ENCODE peak calls at places on chromosomes 2 and 18, in ten cellular contexts. One of them, this sample, is unnamed.

GRCh38 chr18:9712606-9713005 is 4.5 kb downstream of the RAB31 start:
- DNase-seq in mucosa of descending colon: no peak
- DNase-seq in heart right ventricle: no peak
- DNase-seq in cardiac muscle cell: no peak
- DNase-seq in choroid plexus epithelial cell: no peak
- DNase-seq in progenitor cell of endocrine pancreas: no peak
- DNase-seq in IMR-90: no peak
- DNase-seq in mesothelial cell of epicardium: no peak
- DNase-seq in fibroblast of lung: no peak
- DNase-seq in WTC11: no peak
- DNase-seq in this sample: no peak

GRCh38 chr2:86225581-86225980 is 26.3 kb downstream of the MRPL35 start:
- DNase-seq in WTC11: no peak
- DNase-seq in mucosa of descending colon: no peak
- DNase-seq in IMR-90: no peak
- DNase-seq in fibroblast of lung: no peak
- DNase-seq in heart right ventricle: peak; percentile 84
- DNase-seq in cardiac muscle cell: peak; percentile 29
- DNase-seq in progenitor cell of endocrine pancreas: no peak
- DNase-seq in mesothelial cell of epicardium: no peak
- DNase-seq in choroid plexus epithelial cell: no peak
- DNase-seq in this sample: no peak

GRCh38 chr2:101679037-101679726 is 18.3 kb upstream of the MAP4K4 start:
- DNase-seq in WTC11: no peak
- DNase-seq in heart right ventricle: no peak
- DNase-seq in choroid plexus epithelial cell: peak; percentile 89
- DNase-seq in IMR-90: peak; percentile 84
- DNase-seq in fibroblast of lung: peak; percentile 92
- DNase-seq in cardiac muscle cell: no peak
- DNase-seq in mucosa of descending colon: no peak
- DNase-seq in mesothelial cell of epicardium: no peak
- DNase-seq in progenitor cell of endocrine pancreas: no peak
- DNase-seq in this sample: no peak

GRCh38 chr2:143481231-143481613 is 352.0 kb downstream of the ARHGAP15 start:
- DNase-seq in mesothelial cell of epicardium: no peak
- DNase-seq in heart right ventricle: peak; percentile 28
- DNase-seq in IMR-90: no peak
- DNase-seq in cardiac muscle cell: no peak
- DNase-seq in choroid plexus epithelial cell: no peak
- DNase-seq in progenitor cell of endocrine pancreas: no peak
- DNase-seq in WTC11: no peak
- DNase-seq in mucosa of descending colon: no peak
- DNase-seq in fibroblast of lung: no peak
- DNase-seq in this sample: no peak

GRCh38 chr18:8969639-8970378 is 132.7 kb upstream of the NDUFV2 start:
- DNase-seq in mucosa of descending colon: no peak
- DNase-seq in heart right ventricle: no peak
- DNase-seq in progenitor cell of endocrine pancreas: no peak
- DNase-seq in cardiac muscle cell: no peak
- DNase-seq in WTC11: no peak
- DNase-seq in fibroblast of lung: peak; percentile 57
- DNase-seq in choroid plexus epithelial cell: no peak
- DNase-seq in IMR-90: peak; percentile 62
- DNase-seq in mesothelial cell of epicardium: no peak
- DNase-seq in this sample: no peak

GRCh38 chr18:74064510-74064909 is 83.1 kb downstream of the FBXO15 start:
- DNase-seq in heart right ventricle: no peak
- DNase-seq in cardiac muscle cell: no peak
- DNase-seq in IMR-90: peak; percentile 39
- DNase-seq in mesothelial cell of epicardium: no peak
- DNase-seq in fibroblast of lung: no peak
- DNase-seq in mucosa of descending colon: no peak
- DNase-seq in choroid plexus epithelial cell: no peak
- DNase-seq in WTC11: no peak
- DNase-seq in progenitor cell of endocrine pancreas: no peak
- DNase-seq in this sample: no peak

GRCh38 chr2:237967463-237967871 is 653 bp downstream of the UBE2F start:
- DNase-seq in WTC11: peak; percentile 25
- DNase-seq in heart right ventricle: no peak
- DNase-seq in progenitor cell of endocrine pancreas: peak; percentile 30
- DNase-seq in choroid plexus epithelial cell: no peak
- DNase-seq in cardiac muscle cell: peak; percentile 49
- DNase-seq in IMR-90: no peak
- DNase-seq in mucosa of descending colon: peak; percentile 63
- DNase-seq in mesothelial cell of epicardium: peak; percentile 44
- DNase-seq in fibroblast of lung: peak; percentile 14
- DNase-seq in this sample: peak; percentile 46

GRCh38 chr2:131063501-131064283 is 29.6 kb downstream of the FAM168B start:
- DNase-seq in fibroblast of lung: no peak
- DNase-seq in heart right ventricle: no peak
- DNase-seq in progenitor cell of endocrine pancreas: no peak
- DNase-seq in cardiac muscle cell: no peak
- DNase-seq in IMR-90: peak; percentile 16
- DNase-seq in mucosa of descending colon: no peak
- DNase-seq in WTC11: no peak
- DNase-seq in choroid plexus epithelial cell: peak; percentile 50
- DNase-seq in mesothelial cell of epicardium: no peak
- DNase-seq in this sample: no peak

GRCh38 chr2:121664086-121664485 is 14.8 kb upstream of the CLASP1 start:
- DNase-seq in choroid plexus epithelial cell: no peak
- DNase-seq in cardiac muscle cell: no peak
- DNase-seq in WTC11: no peak
- DNase-seq in heart right ventricle: no peak
- DNase-seq in mucosa of descending colon: no peak
- DNase-seq in mesothelial cell of epicardium: no peak
- DNase-seq in fibroblast of lung: no peak
- DNase-seq in IMR-90: no peak
- DNase-seq in progenitor cell of endocrine pancreas: no peak
- DNase-seq in this sample: no peak

GRCh38 chr2:202782930-202783558 is 88.5 kb downstream of the ICA1L start:
- DNase-seq in mucosa of descending colon: no peak
- DNase-seq in WTC11: no peak
- DNase-seq in IMR-90: no peak
- DNase-seq in progenitor cell of endocrine pancreas: no peak
- DNase-seq in fibroblast of lung: no peak
- DNase-seq in heart right ventricle: no peak
- DNase-seq in cardiac muscle cell: no peak
- DNase-seq in choroid plexus epithelial cell: no peak
- DNase-seq in mesothelial cell of epicardium: no peak
- DNase-seq in this sample: no peak

DNA sequence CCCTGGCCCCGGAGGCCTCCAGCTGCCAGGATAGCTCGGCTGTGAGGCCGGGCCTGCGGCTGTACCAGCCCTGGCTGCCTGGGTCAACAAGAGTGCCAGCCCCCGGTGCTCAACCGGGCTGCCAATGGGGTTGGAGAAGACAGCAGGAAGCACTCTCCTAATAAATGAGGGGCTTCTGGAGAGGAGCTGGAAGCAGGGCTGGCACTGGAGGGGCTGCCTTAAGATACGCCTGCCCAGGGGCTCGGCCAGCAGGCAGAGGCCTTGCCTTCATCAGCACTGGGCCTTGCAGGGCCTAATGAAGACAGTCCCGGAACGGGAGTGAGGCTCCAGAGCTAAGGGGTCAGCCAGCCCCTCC is 73.6 kb downstream of the TEX51 start:
- DNase-seq in progenitor cell of endocrine pancreas: no peak
- DNase-seq in choroid plexus epithelial cell: no peak
- DNase-seq in IMR-90: no peak
- DNase-seq in cardiac muscle cell: no peak
- DNase-seq in WTC11: no peak
- DNase-seq in mesothelial cell of epicardium: no peak
- DNase-seq in heart right ventricle: no peak
- DNase-seq in mucosa of descending colon: no peak
- DNase-seq in fibroblast of lung: no peak
- DNase-seq in this sample: no peak
- TF ChIP-seq CTCF in progenitor cell of endocrine pancreas: peak; percentile 9
- TF ChIP-seq CTCF in choroid plexus epithelial cell: no peak
- TF ChIP-seq CTCF in IMR-90: no peak
- TF ChIP-seq CTCF in cardiac muscle cell: no peak
- TF ChIP-seq CTCF in WTC11: no peak
- TF ChIP-seq CTCF in mesothelial cell of epicardium: peak; percentile 68
- TF ChIP-seq CTCF in heart right ventricle: no peak
- TF ChIP-seq CTCF in mucosa of descending colon: no peak
- TF ChIP-seq CTCF in fibroblast of lung: no peak
- TF ChIP-seq CTCF in this sample: peak; percentile 10

DNA sequence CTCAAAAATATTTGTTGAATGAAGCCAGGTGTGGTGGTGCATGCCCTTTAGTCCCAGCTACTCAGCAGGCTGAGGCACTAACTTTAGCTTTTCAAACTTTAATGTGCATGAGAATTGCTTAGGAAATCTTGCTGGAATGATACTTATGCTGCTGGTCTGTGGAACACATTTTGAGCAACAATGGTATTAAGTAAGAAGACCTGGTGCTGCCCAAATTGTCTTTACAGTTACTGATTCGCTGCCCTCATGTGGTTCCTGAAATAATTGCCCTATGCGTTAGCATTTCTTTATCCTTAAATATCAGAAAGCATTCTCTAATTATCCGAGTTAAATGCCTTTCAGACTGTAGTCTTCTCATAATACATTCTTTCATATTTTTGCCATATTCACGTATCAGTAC is 76.0 kb upstream of the SESTD1 start:
- DNase-seq in IMR-90: peak; percentile 28
- DNase-seq in cardiac muscle cell: peak; percentile 43
- DNase-seq in mucosa of descending colon: no peak
- DNase-seq in choroid plexus epithelial cell: peak; percentile 85
- DNase-seq in heart right ventricle: no peak
- DNase-seq in WTC11: no peak
- DNase-seq in progenitor cell of endocrine pancreas: no peak
- DNase-seq in mesothelial cell of epicardium: no peak
- DNase-seq in fibroblast of lung: no peak
- DNase-seq in this sample: no peak
- TF ChIP-seq CTCF in IMR-90: peak; percentile 41
- TF ChIP-seq CTCF in cardiac muscle cell: peak; percentile 45
- TF ChIP-seq CTCF in mucosa of descending colon: no peak
- TF ChIP-seq CTCF in choroid plexus epithelial cell: peak; percentile 56
- TF ChIP-seq CTCF in heart right ventricle: no peak
- TF ChIP-seq CTCF in WTC11: no peak
- TF ChIP-seq CTCF in progenitor cell of endocrine pancreas: peak; percentile 39
- TF ChIP-seq CTCF in mesothelial cell of epicardium: no peak
- TF ChIP-seq CTCF in fibroblast of lung: peak; percentile 54
- TF ChIP-seq CTCF in this sample: no peak

GRCh38 chr2:28952806-28953190 is 28.3 kb upstream of the TOGARAM2 start:
- DNase-seq in mesothelial cell of epicardium: no peak
- DNase-seq in IMR-90: no peak
- DNase-seq in choroid plexus epithelial cell: peak; percentile 26
- DNase-seq in progenitor cell of endocrine pancreas: no peak
- DNase-seq in fibroblast of lung: no peak
- DNase-seq in heart right ventricle: no peak
- DNase-seq in WTC11: no peak
- DNase-seq in mucosa of descending colon: no peak
- DNase-seq in cardiac muscle cell: no peak
- DNase-seq in this sample: no peak
- TF ChIP-seq CTCF in mesothelial cell of epicardium: no peak
- TF ChIP-seq CTCF in IMR-90: no peak
- TF ChIP-seq CTCF in choroid plexus epithelial cell: no peak
- TF ChIP-seq CTCF in progenitor cell of endocrine pancreas: no peak
- TF ChIP-seq CTCF in fibroblast of lung: no peak
- TF ChIP-seq CTCF in heart right ventricle: no peak
- TF ChIP-seq CTCF in WTC11: no peak
- TF ChIP-seq CTCF in mucosa of descending colon: no peak
- TF ChIP-seq CTCF in cardiac muscle cell: no peak
- TF ChIP-seq CTCF in this sample: no peak

DNA sequence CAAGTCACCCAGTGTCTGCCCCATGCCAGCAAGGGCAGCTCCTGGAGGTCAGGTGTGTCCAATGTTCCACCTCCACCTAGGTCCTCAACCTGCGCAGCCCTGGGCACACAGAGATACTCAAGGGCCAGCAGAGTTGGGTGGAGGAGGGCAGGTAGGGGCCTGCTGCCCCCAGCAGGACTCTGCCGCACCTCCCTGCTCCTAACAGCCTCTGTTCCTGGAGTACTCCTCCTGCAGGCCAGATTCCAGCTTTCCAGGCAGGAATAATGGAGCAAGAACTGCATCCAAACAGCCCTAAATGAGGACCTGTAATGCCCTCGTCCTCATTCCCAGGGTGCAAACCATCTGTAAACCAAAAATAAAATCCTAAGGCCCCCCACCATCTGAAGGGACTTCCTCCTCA is 44.4 kb upstream of the ACAA2 start:
- DNase-seq in WTC11: no peak
- DNase-seq in progenitor cell of endocrine pancreas: no peak
- DNase-seq in choroid plexus epithelial cell: no peak
- DNase-seq in cardiac muscle cell: no peak
- DNase-seq in heart right ventricle: no peak
- DNase-seq in mucosa of descending colon: no peak
- DNase-seq in mesothelial cell of epicardium: no peak
- DNase-seq in fibroblast of lung: no peak
- DNase-seq in IMR-90: no peak
- DNase-seq in this sample: no peak
- TF ChIP-seq CTCF in WTC11: no peak
- TF ChIP-seq CTCF in progenitor cell of endocrine pancreas: no peak
- TF ChIP-seq CTCF in choroid plexus epithelial cell: no peak
- TF ChIP-seq CTCF in cardiac muscle cell: no peak
- TF ChIP-seq CTCF in heart right ventricle: no peak
- TF ChIP-seq CTCF in mucosa of descending colon: no peak
- TF ChIP-seq CTCF in mesothelial cell of epicardium: no peak
- TF ChIP-seq CTCF in fibroblast of lung: peak; percentile 14
- TF ChIP-seq CTCF in IMR-90: no peak
- TF ChIP-seq CTCF in this sample: no peak